ENCODE peak calls at places on chromosomes 13 and 19, in seven cellular contexts. W is WTC11, O is K562, M is left ventricle myocardium inferior, N is lower leg skin, Z is IMR-90, F is GM20000. X is an unnamed sample.

GRCh38 chr19:18596752-18597157 is 8.2 kb downstream of the REX1BD start:
- DNase-seq in W (peak), O (peak), M (peak), N (no peak), Z (no peak), F (peak), X (no peak)

GRCh38 chr19:38734426-38735256 is 9.6 kb downstream of the CAPN12 start:
- DNase-seq in W (no peak), O (no peak), M (no peak), N (peak), Z (no peak), F (peak), X (peak)

GRCh38 chr13:93847162-93847561 is 620.6 kb downstream of the GPC6 start:
- DNase-seq in W (no peak), O (no peak), M (no peak), N (no peak), Z (peak), F (no peak), X (no peak)

GRCh38 chr19:35459414-35460082 is 11.5 kb downstream of the FFAR2 start:
- DNase-seq in W (no peak), O (no peak), M (peak), N (peak), Z (no peak), F (no peak), X (no peak)

GRCh38 chr19:17843428-17843827 is 4.4 kb downstream of the JAK3 start:
- DNase-seq in W (no peak), O (no peak), M (no peak), N (no peak), Z (no peak), F (no peak), X (no peak)

GRCh38 chr19:33064117-33064777 is 441 bp downstream of the RHPN2 start:
- DNase-seq in W (peak), O (peak), M (no peak), N (no peak), Z (no peak), F (peak), X (peak)

GRCh38 chr13:59408738-59409137 is 755.0 kb downstream of the DIAPH3 start:
- DNase-seq in W (no peak), O (no peak), M (no peak), N (no peak), Z (no peak), F (no peak), X (no peak)

GRCh38 chr19:7748756-7749155 is 1.4 kb upstream of the CD209 start:
- DNase-seq in W (peak), O (no peak), M (no peak), N (no peak), Z (peak), F (no peak), X (no peak)

GRCh38 chr13:112175162-112176075 is 108.5 kb downstream of the SOX1 start:
- DNase-seq in W (no peak), O (no peak), M (no peak), N (no peak), Z (no peak), F (no peak), X (no peak)

GRCh38 chr13:42258747-42259146 is 13.2 kb upstream of the AKAP11 start:
- DNase-seq in W (peak), O (peak), M (no peak), N (no peak), Z (no peak), F (no peak), X (no peak)

GRCh38 chr19:39544201-39544903 is 4.4 kb upstream of the EID2 start:
- DNase-seq in W (no peak), O (no peak), M (no peak), N (no peak), Z (peak), F (no peak), X (no peak)

GRCh38 chr13:97275265-97275664 is 53.1 kb downstream of the MBNL2 start:
- DNase-seq in W (no peak), O (no peak), M (no peak), N (no peak), Z (peak), F (no peak), X (no peak)

GRCh38 chr19:5303208-5303607 is 37.4 kb downstream of the PTPRS start:
- DNase-seq in W (no peak), O (no peak), M (no peak), N (no peak), Z (no peak), F (no peak), X (no peak)

GRCh38 chr19:6276447-6276846 is 3.3 kb downstream of the MLLT1 start:
- DNase-seq in W (no peak), O (peak), M (peak), N (peak), Z (peak), F (no peak), X (no peak)

GRCh38 chr19:10946964-10947657 is 13.7 kb upstream of the SMARCA4 start:
- DNase-seq in W (no peak), O (no peak), M (no peak), N (no peak), Z (peak), F (no peak), X (no peak)

GRCh38 chr19:29277107-29277506 is 64.2 kb upstream of the UQCRFS1 start:
- DNase-seq in W (peak), O (peak), M (no peak), N (no peak), Z (no peak), F (peak), X (peak)

GRCh38 chr13:48585456-48585840 is 52.6 kb upstream of the RCBTB2 start:
- DNase-seq in W (no peak), O (no peak), M (no peak), N (peak), Z (no peak), F (no peak), X (no peak)

GRCh38 chr13:52744842-52745241 is 5.2 kb upstream of the CNMD start:
- DNase-seq in W (no peak), O (no peak), M (no peak), N (no peak), Z (no peak), F (no peak), X (no peak)

GRCh38 chr13:26988059-26988769 is 183.4 kb downstream of the USP12 start:
- DNase-seq in W (no peak), O (no peak), M (no peak), N (no peak), Z (no peak), F (no peak), X (no peak)

GRCh38 chr13:34172048-34172447 is 354.1 kb downstream of the RFC3 start:
- DNase-seq in W (no peak), O (no peak), M (no peak), N (no peak), Z (no peak), F (no peak), X (no peak)

GRCh38 chr19:44685877-44686276 is 13.1 kb upstream of the CEACAM16 start:
- DNase-seq in W (no peak), O (no peak), M (no peak), N (no peak), Z (peak), F (no peak), X (no peak)

GRCh38 chr19:1856345-1856697 is 7.1 kb downstream of the KLF16 start:
- DNase-seq in W (no peak), O (no peak), M (no peak), N (no peak), Z (no peak), F (no peak), X (no peak)

GRCh38 chr19:43446746-43447489 is 18.5 kb downstream of the LYPD3 start:
- DNase-seq in W (peak), O (peak), M (peak), N (peak), Z (peak), F (peak), X (peak)

GRCh38 chr19:14580623-14581237 is 2.2 kb upstream of the CLEC17A start:
- DNase-seq in W (no peak), O (peak), M (no peak), N (no peak), Z (no peak), F (peak), X (peak)

GRCh38 chr13:34748078-34748477 is 194.0 kb upstream of the NBEA start:
- DNase-seq in W (no peak), O (no peak), M (peak), N (no peak), Z (no peak), F (no peak), X (no peak)

GRCh38 chr13:75876371-75877050 is 240.4 kb downstream of the LMO7 start:
- DNase-seq in W (peak), O (peak), M (peak), N (peak), Z (peak), F (peak), X (peak)

GRCh38 chr13:30576528-30576927 is 41.2 kb upstream of the USPL1 start:
- DNase-seq in W (no peak), O (peak), M (no peak), N (no peak), Z (peak), F (no peak), X (no peak)

GRCh38 chr19:46180701-46181385 is 32.8 kb downstream of the IGFL2 start:
- DNase-seq in W (no peak), O (no peak), M (no peak), N (no peak), Z (peak), F (no peak), X (no peak)

GRCh38 chr19:28605501-28606268 is 607.3 kb downstream of the UQCRFS1 start:
- DNase-seq in W (no peak), O (peak), M (no peak), N (no peak), Z (no peak), F (no peak), X (no peak)

GRCh38 chr19:38662508-38663155 is 15.2 kb downstream of the ACTN4 start:
- DNase-seq in W (no peak), O (no peak), M (no peak), N (no peak), Z (no peak), F (no peak), X (no peak)

GRCh38 chr19:35261356-35262100 is 7.2 kb upstream of the USF2 start:
- DNase-seq in W (peak), O (no peak), M (no peak), N (no peak), Z (no peak), F (peak), X (peak)

GRCh38 chr13:57740719-57741118 is 109.2 kb downstream of the PCDH17 start:
- DNase-seq in W (no peak), O (no peak), M (peak), N (no peak), Z (no peak), F (no peak), X (no peak)

GRCh38 chr19:12802267-12803106 is 618 bp downstream of the THSD8 start:
- DNase-seq in W (no peak), O (no peak), M (no peak), N (no peak), Z (no peak), F (no peak), X (no peak)

GRCh38 chr13:32029684-32030083 is 1.9 kb upstream of the FRY start:
- DNase-seq in W (no peak), O (no peak), M (no peak), N (no peak), Z (no peak), F (no peak), X (no peak)

GRCh38 chr13:32032780-32033179 is 1.2 kb downstream of the FRY start:
- DNase-seq in W (no peak), O (no peak), M (no peak), N (no peak), Z (no peak), F (no peak), X (no peak)

GRCh38 chr13:32033744-32034143 is 2.2 kb downstream of the FRY start:
- DNase-seq in W (no peak), O (no peak), M (no peak), N (no peak), Z (peak), F (no peak), X (no peak)

GRCh38 chr13:32031815-32032345 is 306 bp downstream of the FRY start:
- DNase-seq in W (no peak), O (no peak), M (no peak), N (no peak), Z (no peak), F (no peak), X (no peak)

GRCh38 chr13:32031025-32031814 is at the start of gene FRY:
- DNase-seq in W (peak), O (peak), M (peak), N (peak), Z (peak), F (peak), X (peak)
- TF ChIP-seq CTCF in W (no peak), O (no peak), M (peak), N (no peak), Z (peak), F (no peak), X (no peak)

DNA sequence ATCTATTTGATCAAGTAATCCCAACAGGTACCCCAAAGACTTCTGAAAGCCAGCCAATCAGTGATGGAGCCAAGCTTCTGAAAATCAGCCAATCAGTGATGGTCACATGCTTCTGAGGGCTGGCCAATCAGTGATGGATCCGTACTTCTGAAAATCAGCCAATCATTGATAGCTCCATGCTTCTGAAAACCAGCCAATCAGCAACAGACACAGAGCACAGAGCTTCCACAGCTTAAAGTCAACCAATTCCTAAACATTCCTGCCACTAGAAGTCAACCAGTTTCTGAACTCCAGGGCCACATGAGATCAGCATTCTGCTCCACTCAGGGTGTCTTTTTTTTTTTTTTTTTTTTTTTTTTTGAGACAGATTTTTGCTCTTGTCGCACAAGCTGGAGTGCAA is 8.2 kb upstream of the HSD17B14 start:
- DNase-seq in W (no peak), O (peak), M (no peak), N (no peak), Z (peak), F (no peak), X (no peak)
- TF ChIP-seq CTCF in W (no peak), O (no peak), M (no peak), N (no peak), Z (peak), F (no peak), X (no peak)

GRCh38 chr13:36818483-36819063 is 449 bp upstream of the RFXAP start:
- DNase-seq in W (no peak), O (no peak), M (no peak), N (no peak), Z (no peak), F (no peak), X (no peak)
- TF ChIP-seq CTCF in W (no peak), O (no peak), M (no peak), N (no peak), Z (no peak), F (no peak), X (no peak)

GRCh38 chr13:50812242-50812641 is 31.2 kb downstream of the DLEU7 start:
- DNase-seq in W (no peak), O (no peak), M (no peak), N (no peak), Z (no peak), F (no peak), X (no peak)
- TF ChIP-seq CTCF in W (no peak), O (no peak), M (no peak), N (no peak), Z (no peak), F (no peak), X (no peak)

GRCh38 chr13:62360609-62361008 is 945.0 kb upstream of the PCDH20 start:
- DNase-seq in W (no peak), O (no peak), M (no peak), N (no peak), Z (no peak), F (no peak), X (no peak)

GRCh38 chr13:62356977-62357376 is 941.3 kb upstream of the PCDH20 start:
- DNase-seq in W (no peak), O (no peak), M (no peak), N (no peak), Z (peak), F (no peak), X (no peak)

GRCh38 chr13:62358646-62358932 is 942.9 kb upstream of the PCDH20 start:
- DNase-seq in W (no peak), O (no peak), M (no peak), N (no peak), Z (no peak), F (no peak), X (no peak)

GRCh38 chr13:62357887-62358645 is 942.4 kb upstream of the PCDH20 start:
- DNase-seq in W (peak), O (no peak), M (no peak), N (no peak), Z (peak), F (peak), X (peak)
- TF ChIP-seq CTCF in W (peak), O (peak), M (no peak), N (no peak), Z (peak), F (peak), X (peak)

DNA sequence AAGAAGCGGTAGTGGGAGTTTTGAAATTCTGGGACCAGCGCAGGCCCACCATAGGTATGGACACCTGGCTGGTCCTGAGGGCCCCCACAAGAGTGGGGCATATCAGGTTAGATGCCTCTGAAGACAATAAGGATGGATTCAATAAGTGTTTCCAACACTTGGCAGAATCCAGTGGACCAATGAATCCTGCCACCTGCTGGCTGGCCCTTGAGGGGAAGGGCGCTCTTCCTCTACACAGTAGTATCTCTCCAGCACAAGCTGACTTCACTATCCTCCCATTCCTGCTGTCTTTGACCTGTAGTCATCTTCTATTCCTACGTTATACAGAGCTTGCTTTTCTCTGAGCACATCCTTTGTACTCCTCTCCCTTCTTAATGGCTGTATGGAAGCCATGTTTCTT is 199.7 kb upstream of the TSHZ3 start:
- DNase-seq in W (peak), O (no peak), M (peak), N (no peak), Z (peak), F (no peak), X (no peak)
- TF ChIP-seq CTCF in W (peak), O (peak), M (peak), N (no peak), Z (peak), F (no peak), X (no peak)

DNA sequence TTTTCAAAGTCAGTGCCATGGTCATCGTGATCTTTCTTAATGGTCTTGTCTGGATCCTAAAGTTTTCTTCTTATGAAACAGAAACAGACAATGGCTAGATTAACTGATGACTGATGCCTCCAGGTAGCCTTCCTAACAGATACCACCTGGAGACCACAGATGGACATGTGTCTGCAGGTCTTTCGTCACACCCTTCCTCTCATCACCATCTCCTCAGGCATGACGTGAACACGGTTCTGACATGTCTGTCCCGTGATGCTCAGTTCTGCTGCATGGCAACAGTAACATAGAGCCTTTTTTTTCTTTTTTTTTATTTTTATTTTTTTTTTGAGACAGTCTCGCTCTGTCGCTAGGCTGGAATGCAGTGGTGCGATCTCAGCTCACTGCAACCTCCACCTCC is 13.1 kb upstream of the LAMP1 start:
- DNase-seq in W (no peak), O (no peak), M (no peak), N (no peak), Z (no peak), F (no peak), X (no peak)
- TF ChIP-seq CTCF in W (no peak), O (no peak), M (no peak), N (no peak), Z (no peak), F (no peak), X (no peak)